ENCODE peak calls at places on chromosome 7, in four cellular contexts. N, J, K and A are unnamed samples.

GRCh38 chr7:32206987-32207386 is 136.8 kb upstream of the PDE1C start:
- DNase-seq in N (peak; percentile 16), J (peak; percentile 52), K (no peak), A (no peak)

GRCh38 chr7:137933270-137934017 is 68.4 kb downstream of the CREB3L2 start:
- DNase-seq in N (no peak), J (peak; percentile 47), K (no peak), A (no peak)

GRCh38 chr7:134293029-134293740 is 23.5 kb downstream of the SLC35B4 start:
- DNase-seq in N (peak; percentile 95), J (no peak), K (no peak), A (no peak)

GRCh38 chr7:45593877-45594276 is 19.7 kb downstream of the ADCY1 start:
- DNase-seq in N (no peak), J (no peak), K (no peak), A (no peak)

GRCh38 chr7:132084776-132085388 is 491.4 kb downstream of the PLXNA4 start:
- DNase-seq in N (peak; percentile 21), J (no peak), K (peak; percentile 19), A (no peak)

GRCh38 chr7:108137993-108138392 is 7.8 kb upstream of the LAMB4 start:
- DNase-seq in N (no peak), J (no peak), K (no peak), A (no peak)

GRCh38 chr7:95996174-95996573 is 223.8 kb downstream of the DYNC1I1 start:
- DNase-seq in N (no peak), J (no peak), K (no peak), A (no peak)

GRCh38 chr7:46229409-46229808 is 308.3 kb upstream of the IGFBP3 start:
- DNase-seq in N (peak; percentile 10), J (no peak), K (no peak), A (peak; percentile 43)

GRCh38 chr7:1563939-1564602 is 5.8 kb downstream of the PSMG3 start:
- DNase-seq in N (no peak), J (peak; percentile 34), K (no peak), A (no peak)

GRCh38 chr7:1562126-1562525 is 6.1 kb upstream of the TMEM184A start:
- DNase-seq in N (no peak), J (peak; percentile 56), K (no peak), A (no peak)

GRCh38 chr7:1561036-1561940 is 5.3 kb upstream of the TMEM184A start:
- DNase-seq in N (no peak), J (no peak), K (no peak), A (no peak)

GRCh38 chr7:1564603-1565022 is 5.2 kb downstream of the PSMG3 start:
- DNase-seq in N (no peak), J (no peak), K (no peak), A (no peak)

GRCh38 chr7:1562611-1563051 is 6.6 kb upstream of the TMEM184A start:
- DNase-seq in N (no peak), J (peak; percentile 66), K (no peak), A (no peak)
- H3K4me3 ChIP-seq in N (no peak overlapping the region), J (no peak overlapping the region), K (no peak overlapping the region), A (no peak overlapping the region)

DNA sequence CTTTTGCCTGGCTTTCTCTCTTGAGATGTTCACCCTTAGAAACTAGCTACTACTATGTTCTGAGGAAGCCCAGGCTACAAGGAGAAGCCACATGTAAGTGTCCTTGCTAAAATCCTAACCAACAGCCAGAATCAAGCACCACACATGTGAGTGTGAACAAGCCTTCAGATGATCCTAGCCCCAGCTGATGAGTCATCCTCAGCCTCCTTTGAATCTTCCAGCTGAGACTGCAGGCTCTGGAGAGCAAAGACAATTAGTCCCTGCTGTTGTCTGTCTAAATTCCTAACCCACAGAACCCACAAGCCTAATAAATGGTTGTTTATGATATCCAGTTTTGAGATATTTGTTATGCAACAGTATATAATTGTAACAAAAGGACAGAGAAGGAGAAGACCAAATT is 92.8 kb upstream of the TAC1 start:
- DNase-seq in N (no peak), J (no peak), K (no peak), A (no peak)
- TF ChIP-seq SIN3A in N (no peak), J (no peak), K (no peak), A (no peak)

DNA sequence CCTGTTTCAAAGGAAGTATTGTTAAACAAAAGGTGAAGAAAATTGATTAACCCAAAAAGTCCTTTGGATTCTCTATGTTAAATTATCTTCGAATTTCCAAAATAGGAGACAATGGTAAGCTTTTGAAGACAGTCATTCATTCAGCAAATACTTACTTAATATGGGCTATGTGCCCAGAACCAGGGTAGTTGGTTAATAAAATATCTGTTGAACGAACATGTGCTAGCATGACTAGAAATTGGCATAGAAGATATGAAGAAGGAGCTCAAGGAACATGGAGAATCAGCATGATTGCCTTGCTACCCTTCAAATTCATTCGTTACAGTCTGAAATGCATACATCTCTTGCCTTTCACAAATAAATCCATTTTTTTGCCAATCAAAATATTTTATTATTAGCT is 123.1 kb upstream of the RHEB start:
- DNase-seq in N (no peak), J (no peak), K (no peak), A (no peak)
- TF ChIP-seq POLR2AphosphoS5 in N (no peak), J (no peak), K (no peak), A (no peak)

GRCh38 chr7:22802426-22802825 is 20.2 kb downstream of the TOMM7 start:
- DNase-seq in N (no peak), J (no peak), K (no peak), A (no peak)
- H3K4me3 ChIP-seq in N (no peak overlapping the region), J (no peak overlapping the region), K (no peak overlapping the region), A (no peak overlapping the region)

GRCh38 chr7:121327671-121328070 is 1.1 kb upstream of the WNT16 start:
- DNase-seq in N (no peak), J (no peak), K (no peak), A (no peak)
- TF ChIP-seq SIN3A in N (no peak), J (no peak), K (no peak), A (no peak)